ENCODE peak calls at places on chromosomes 5 and 9, in seven cellular contexts. G is WTC11; I is activated T-helper 1 cell treated with anti-CD3 and anti-CD28 coated beads, Interleukin-12 subunit alpha, Interleukin-12 subunit beta, Interleukin-2, Interleukin-4 antibody, amounts not matched to agents 30 ng/mL and 10 ng/mL and 1 ng/mL, durations not matched to agents 14 hours and 24 hours and 36 hours; B is endothelial cell of umbilical vein; A is ureter; P is hypothalamus; Y is pulmonary artery endothelial cell. Q is an unnamed sample.

GRCh38 chr9:76887003-76887821 is 18.7 kb downstream of the PRUNE2 start:
- DNase-seq in G (no peak), I (no peak), B (no peak), A (no peak), P (no peak), Y (no peak), Q (no peak)

GRCh38 chr5:14998494-14998893 is 126.9 kb upstream of the ANKH start:
- DNase-seq in G (no peak), I (no peak), B (no peak), A (no peak), P (no peak), Y (no peak), Q (no peak)

GRCh38 chr5:30099634-30100033 is 1093.9 kb upstream of the CDH6 start:
- DNase-seq in G (no peak), I (no peak), B (no peak), A (no peak), P (no peak), Y (no peak), Q (no peak)

GRCh38 chr5:164934039-164934438 is 1428.6 kb downstream of the MAT2B start:
- DNase-seq in G (no peak), I (no peak), B (no peak), A (no peak), P (no peak), Y (no peak), Q (no peak)

GRCh38 chr5:125346316-125346715 is 599.9 kb upstream of the ZNF608 start:
- DNase-seq in G (no peak), I (no peak), B (no peak), A (no peak), P (no peak), Y (no peak), Q (no peak)

GRCh38 chr5:132822650-132823480 is 7.6 kb downstream of the SHROOM1 start:
- DNase-seq in G (peak), I (no peak), B (no peak), A (no peak), P (no peak), Y (no peak), Q (no peak)

GRCh38 chr5:115580941-115581340 is 21.3 kb downstream of the TICAM2 start:
- DNase-seq in G (no peak), I (no peak), B (no peak), A (no peak), P (no peak), Y (no peak), Q (no peak)

GRCh38 chr9:77014597-77015263 is 4.7 kb upstream of the FOXB2 start:
- DNase-seq in G (peak), I (no peak), B (no peak), A (no peak), P (no peak), Y (no peak), Q (no peak)

GRCh38 chr5:93428868-93429267 is 152.2 kb downstream of the NR2F1-AS1 start:
- DNase-seq in G (no peak), I (no peak), B (peak), A (no peak), P (no peak), Y (no peak), Q (no peak)

GRCh38 chr5:179167871-179168451 is 107.8 kb downstream of the ZNF354C start:
- DNase-seq in G (no peak), I (no peak), B (no peak), A (no peak), P (no peak), Y (no peak), Q (no peak)

Q was measured in activated CD4-positive, alpha-beta memory T cell treated with anti-CD3 and anti-CD28 coated beads, Interleukin-2, amount 10 ng/mL, durations not matched to agents 7 days and 5 days.